ENCODE peak calls at places on chromosomes 2 and 18, in ten cellular contexts. A is CD8-positive, alpha-beta T cell; E is activated CD8-positive, alpha-beta T cell treated with anti-CD3 and anti-CD28 coated beads for 36 hours; I is fibroblast of the aortic adventitia; J is GM10248; M is psoas muscle; L is neural progenitor cell; X is gastrocnemius medialis; P is tibial artery; U is left ventricle myocardium inferior. O is an unnamed sample.

GRCh38 chr2:238124488-238125126 is 13.9 kb upstream of the KLHL30 start:
- DNase-seq in X (no peak), E (no peak), M (no peak), I (no peak), L (no peak), U (no peak), A (no peak), P (no peak), J (no peak), O (no peak)

GRCh38 chr18:12625242-12625641 is 32.7 kb downstream of the SPIRE1 start:
- DNase-seq in A (no peak), M (no peak), X (no peak), L (no peak), E (no peak), P (no peak), J (no peak), U (no peak), I (peak; percentile 31), O (no peak)

GRCh38 chr18:45156941-45157340 is 458.3 kb upstream of the SLC14A2 start:
- DNase-seq in A (no peak), J (no peak), E (no peak), L (no peak), X (no peak), M (no peak), P (no peak), I (peak; percentile 70), U (no peak), O (no peak)

GRCh38 chr2:69123182-69123581 is 110.2 kb downstream of the ANTXR1 start:
- DNase-seq in I (no peak), M (no peak), X (no peak), P (no peak), U (no peak), L (no peak), A (no peak), J (no peak), E (no peak), O (no peak)

GRCh38 chr2:182452456-182452990 is 25.7 kb upstream of the PDE1A start:
- DNase-seq in U (no peak), M (no peak), A (no peak), X (no peak), I (no peak), P (no peak), L (no peak), J (no peak), E (no peak), O (no peak)

GRCh38 chr2:2568411-2568810 is 237.3 kb upstream of the MYT1L start:
- DNase-seq in M (peak; percentile 26), P (no peak), E (no peak), J (no peak), X (no peak), I (no peak), L (no peak), U (no peak), A (no peak), O (no peak)

GRCh38 chr2:158664987-158665386 is 130.1 kb upstream of the DAPL1 start:
- DNase-seq in P (no peak), M (no peak), X (no peak), J (no peak), A (no peak), I (peak; percentile 27), E (no peak), U (no peak), L (no peak), O (no peak)

GRCh38 chr2:74499269-74499939 is at the start of gene LBX2:
- DNase-seq in X (no peak), M (no peak), L (peak; percentile 60), E (peak; percentile 68), J (no peak), U (no peak), I (no peak), P (no peak), A (no peak), O (no peak)

GRCh38 chr2:132751838-132752237 is 81.8 kb upstream of the LYPD1 start:
- DNase-seq in E (no peak), X (no peak), U (no peak), P (no peak), A (no peak), J (no peak), I (no peak), M (no peak), L (no peak), O (no peak)

GRCh38 chr2:240685771-240686371 is 3.2 kb upstream of the AQP12B start:
- DNase-seq in I (no peak), E (no peak), J (peak; percentile 31), L (peak; percentile 42), M (no peak), U (no peak), A (no peak), P (no peak), X (no peak), O (peak; percentile 21)

GRCh38 chr2:37993135-37993534 is 68.0 kb downstream of the RMDN2 start:
- DNase-seq in A (no peak), J (no peak), M (no peak), P (no peak), L (no peak), X (no peak), E (no peak), U (no peak), I (peak; percentile 25), O (no peak)

GRCh38 chr2:104332733-104333132 is 521.2 kb upstream of the POU3F3 start:
- DNase-seq in L (no peak), E (no peak), J (no peak), X (no peak), A (no peak), U (no peak), I (no peak), M (no peak), P (no peak), O (no peak)

GRCh38 chr2:241561811-241562210 is 3.3 kb downstream of the BOK start:
- DNase-seq in U (no peak), A (no peak), E (no peak), L (no peak), J (no peak), M (peak; percentile 61), P (no peak), I (peak; percentile 79), X (no peak), O (no peak)

GRCh38 chr2:166106431-166107015 is 21.3 kb downstream of the SCN1A start:
- DNase-seq in L (peak; percentile 63), U (no peak), M (peak; percentile 19), X (no peak), E (no peak), I (peak; percentile 47), J (no peak), A (no peak), P (no peak), O (no peak)
- TF ChIP-seq CTCF in L (peak; percentile 74), U (no peak), M (no peak), X (no peak), E (no peak), I (peak; percentile 54), J (no peak), A (no peak), P (no peak), O (peak; percentile 81)

GRCh38 chr2:174692256-174692830 is 71.9 kb downstream of the CHRNA1 start:
- DNase-seq in P (peak; percentile 33), L (no peak), E (no peak), M (no peak), J (no peak), U (no peak), I (peak; percentile 76), X (no peak), A (no peak), O (no peak)

GRCh38 chr2:174686430-174686829 is 77.8 kb downstream of the CHRNA1 start:
- DNase-seq in A (no peak), J (no peak), L (no peak), I (no peak), E (no peak), X (no peak), U (no peak), M (no peak), P (no peak), O (no peak)

GRCh38 chr2:174691203-174691779 is 73.0 kb downstream of the CHRNA1 start:
- DNase-seq in L (no peak), U (no peak), E (no peak), I (no peak), A (no peak), J (no peak), X (no peak), M (no peak), P (no peak), O (no peak)

GRCh38 chr2:174690026-174690425 is 74.2 kb downstream of the CHRNA1 start:
- DNase-seq in L (no peak), P (no peak), U (no peak), M (no peak), X (no peak), E (no peak), A (no peak), I (no peak), J (no peak), O (no peak)

DNA sequence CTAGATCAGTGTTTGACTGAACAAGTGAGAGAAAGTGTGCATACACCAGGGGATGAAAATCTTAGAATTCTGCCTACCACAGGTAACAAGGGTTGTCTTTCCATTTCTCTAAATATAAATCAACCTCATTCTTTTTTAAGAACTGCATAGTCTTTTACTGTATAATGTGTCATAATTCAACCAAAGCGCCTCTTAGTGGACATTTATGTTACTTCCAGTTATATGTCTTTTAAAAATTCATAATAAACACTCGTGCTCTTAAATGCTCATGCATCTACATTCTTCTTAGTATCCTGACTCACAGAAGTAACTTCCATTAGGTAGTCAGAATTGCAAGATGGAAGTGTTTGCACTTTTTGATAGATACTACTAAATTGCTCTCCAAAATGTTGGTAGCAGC is 76.2 kb downstream of the CHRNA1 start:
- DNase-seq in A (no peak), X (no peak), L (no peak), J (no peak), I (peak; percentile 76), E (no peak), P (no peak), M (no peak), U (no peak), O (no peak)
- TF ChIP-seq CTCF in A (peak; percentile 73), X (peak; percentile 28), L (peak; percentile 38), J (peak; percentile 1), I (peak; percentile 52), E (peak; percentile 73), P (peak; percentile 46), M (peak; percentile 37), U (peak; percentile 56), O (peak; percentile 40)

GRCh38 chr2:47640356-47640755 is 142.6 kb upstream of the MSH6 start:
- DNase-seq in U (no peak), P (no peak), M (no peak), L (no peak), X (no peak), I (no peak), A (no peak), J (no peak), E (no peak), O (no peak)
- TF ChIP-seq CTCF in U (no peak), P (no peak), M (no peak), L (no peak), X (no peak), I (no peak), A (no peak), J (no peak), E (no peak), O (no peak)

DNA sequence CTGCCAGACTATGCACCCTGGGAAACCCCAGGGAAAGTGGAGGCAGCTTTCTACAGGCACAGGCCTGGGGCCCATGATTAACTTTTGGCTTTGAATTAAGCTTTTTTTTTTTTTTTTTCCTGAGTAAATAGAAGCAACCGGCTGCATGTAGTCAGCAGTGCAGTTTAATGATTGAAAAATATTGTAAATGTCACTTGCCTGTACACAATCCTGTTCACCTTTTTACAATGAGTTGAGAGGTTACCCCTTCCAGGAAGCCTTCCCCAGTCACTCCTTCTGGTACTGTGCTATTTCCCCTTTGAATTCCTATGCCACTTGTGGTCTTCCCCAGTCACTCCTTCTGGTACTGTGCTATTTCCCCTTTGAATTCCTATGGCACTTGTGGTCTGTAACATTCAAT is 475.6 kb downstream of the TDRD15 start:
- DNase-seq in I (no peak), E (no peak), J (no peak), A (no peak), L (no peak), M (no peak), U (no peak), P (no peak), X (no peak), O (no peak)
- TF ChIP-seq CTCF in I (no peak), E (no peak), J (no peak), A (no peak), L (no peak), M (no peak), U (no peak), P (no peak), X (no peak), O (no peak)